ENCODE peak calls at places on chromosomes 4 and X, in five cellular contexts. Z is A549, D is GM23338, B is GM12878, I is K562. F is an unnamed sample.

GRCh38 chr4:2006367-2006766 is 2.4 kb downstream of the NELFA start:
- DNase-seq in D (no peak), Z (no peak), I (no peak), B (no peak), F (no peak)

GRCh38 chr4:67104145-67104544 is 441.2 kb downstream of the CENPC start:
- DNase-seq in Z (no peak), I (no peak), D (no peak), B (no peak), F (no peak)

GRCh38 chrX:16930392-16930791 is 16.1 kb upstream of the REPS2 start:
- DNase-seq in I (no peak), D (peak; percentile 21), Z (no peak), B (no peak), F (no peak)

GRCh38 chr4:126346654-126347053 is 1031.9 kb downstream of the FAT4 start:
- DNase-seq in I (no peak), Z (no peak), D (no peak), B (no peak), F (no peak)

GRCh38 chr4:111404673-111405072 is 740.6 kb upstream of the FAM241A start:
- DNase-seq in D (no peak), I (no peak), Z (no peak), B (no peak), F (no peak)

GRCh38 chr4:13918110-13918509 is 290.6 kb upstream of the BOD1L1 start:
- DNase-seq in Z (peak; percentile 63), B (no peak), I (no peak), D (no peak), F (peak; percentile 9)

GRCh38 chr4:78612398-78613005 is 60.9 kb downstream of the ANXA3 start:
- DNase-seq in I (no peak), Z (peak; percentile 41), B (no peak), D (peak; percentile 58), F (peak; percentile 21)

GRCh38 chrX:66638591-66639500 is at the start of gene EDA2R:
- DNase-seq in I (no peak), B (peak; percentile 60), Z (peak; percentile 88), D (peak; percentile 80), F (peak; percentile 85)

GRCh38 chrX:123217077-123217476 is 33.0 kb downstream of the GRIA3 start:
- DNase-seq in Z (no peak), D (no peak), I (peak; percentile 29), B (no peak), F (no peak)

GRCh38 chrX:45070116-45071007 is 130.3 kb downstream of the DIPK2B start:
- DNase-seq in D (peak; percentile 41), B (peak; percentile 45), I (peak; percentile 10), Z (peak; percentile 70), F (peak; percentile 12)

GRCh38 chrX:122512561-122513072 is 671.5 kb upstream of the GRIA3 start:
- DNase-seq in Z (no peak), B (no peak), I (no peak), D (no peak), F (no peak)

GRCh38 chr4:127244515-127244914 is 388.2 kb upstream of the INTU start:
- DNase-seq in I (no peak), D (no peak), Z (no peak), B (no peak), F (no peak)

GRCh38 chr4:6839579-6839978 is 57.1 kb downstream of the KIAA0232 start:
- DNase-seq in D (no peak), Z (no peak), B (no peak), I (no peak), F (no peak)

GRCh38 chrX:124634363-124634762 is 288.0 kb downstream of the SH2D1A start:
- DNase-seq in B (no peak), D (no peak), Z (no peak), I (no peak), F (no peak)

GRCh38 chr4:3405176-3405575 is 36.6 kb upstream of the HGFAC start:
- DNase-seq in B (no peak), I (no peak), Z (no peak), D (no peak), F (no peak)

GRCh38 chr4:98505991-98506390 is 152.4 kb downstream of the TSPAN5 start:
- DNase-seq in I (no peak), B (no peak), Z (no peak), D (no peak), F (no peak)

GRCh38 chr4:134078230-134078914 is 123.2 kb downstream of the PABPC4L start:
- DNase-seq in Z (no peak), I (no peak), B (no peak), D (no peak), F (no peak)

GRCh38 chrX:6683353-6683752 is 148.4 kb upstream of the VCX3A start:
- DNase-seq in Z (no peak), B (no peak), D (no peak), I (no peak), F (no peak)

GRCh38 chr4:95108883-95109421 is 351.2 kb downstream of the BMPR1B start:
- DNase-seq in Z (no peak), B (no peak), D (no peak), I (no peak), F (no peak)

GRCh38 chr4:99043346-99043745 is 45.2 kb downstream of the ADH5 start:
- DNase-seq in Z (no peak), D (no peak), I (no peak), B (no peak), F (no peak)

GRCh38 chrX:41556958-41557357 is 109.8 kb downstream of the NYX start:
- DNase-seq in Z (no peak), D (no peak), I (no peak), B (no peak), F (no peak)

GRCh38 chr4:183722738-183723560 is 63.9 kb downstream of the TRAPPC11 start:
- DNase-seq in D (peak; percentile 79), Z (peak; percentile 20), I (no peak), B (peak; percentile 25), F (no peak)

GRCh38 chr4:69787879-69788278 is 27.5 kb upstream of the SULT1B1 start:
- DNase-seq in B (no peak), D (no peak), I (no peak), Z (no peak), F (no peak)

GRCh38 chr4:122450847-122451246 is 5.7 kb downstream of the IL2 start:
- DNase-seq in B (no peak), I (no peak), Z (peak; percentile 41), D (peak; percentile 91), F (peak; percentile 1)

GRCh38 chr4:126267689-126268088 is 952.9 kb downstream of the FAT4 start:
- DNase-seq in Z (peak; percentile 0), D (no peak), B (no peak), I (no peak), F (no peak)

GRCh38 chrX:87900320-87900908 is 382.8 kb downstream of the KLHL4 start:
- DNase-seq in I (no peak), Z (peak; percentile 8), B (peak; percentile 50), D (peak; percentile 1), F (no peak)

GRCh38 chrX:57595381-57595811 is 3.6 kb downstream of the ZXDB start:
- DNase-seq in B (no peak), Z (peak; percentile 28), I (no peak), D (peak; percentile 1), F (no peak)

GRCh38 chr4:4922441-4922840 is 63.0 kb downstream of the MSX1 start:
- DNase-seq in I (no peak), Z (no peak), D (no peak), B (no peak), F (no peak)

GRCh38 chrX:33134164-33134563 is 77.2 kb downstream of the DMD start:
- DNase-seq in D (no peak), Z (no peak), B (no peak), I (no peak), F (no peak)

GRCh38 chr4:154142664-154143063 is 348.9 kb downstream of the DCHS2 start:
- DNase-seq in D (no peak), Z (no peak), I (no peak), B (no peak), F (no peak)

GRCh38 chr4:85823295-85823694 is 348.3 kb downstream of the ARHGAP24 start:
- DNase-seq in D (peak; percentile 35), Z (no peak), B (no peak), I (no peak), F (no peak)
- H3K4me1 ChIP-seq in D (peaks cover 56% of the 10 kb centered on the region), Z (peaks cover 38% of the 10 kb centered on the region), B (no peaks in the 10 kb centered on the region), I (peaks cover 3% of the 10 kb centered on the region), F (no peaks in the 10 kb centered on the region)

DNA sequence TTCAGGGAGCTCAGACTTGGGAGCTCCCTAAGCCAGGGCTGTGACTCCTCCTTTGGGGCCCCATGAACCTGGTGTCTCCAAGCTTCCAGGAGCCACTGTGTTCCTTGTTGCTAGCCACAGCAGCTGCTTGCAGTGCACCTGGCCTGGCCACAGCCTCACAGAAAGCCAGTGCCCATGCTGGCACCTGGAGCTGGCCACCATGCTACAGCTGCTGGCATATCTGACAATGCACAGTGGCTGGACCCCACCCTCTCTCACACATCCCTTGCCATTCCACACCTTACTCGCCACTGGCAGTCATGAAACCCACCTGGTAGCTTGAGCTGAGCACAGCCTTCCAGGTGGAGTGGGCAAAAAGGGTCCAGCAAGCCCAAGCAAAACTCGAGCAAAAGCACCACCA is 441.7 kb downstream of the ARAP2 start:
- DNase-seq in B (no peak), I (no peak), D (no peak), Z (no peak), F (no peak)
- TF ChIP-seq JUNB in B (no peak), I (no peak), D (no peak), Z (no peak), F (no peak)

DNA sequence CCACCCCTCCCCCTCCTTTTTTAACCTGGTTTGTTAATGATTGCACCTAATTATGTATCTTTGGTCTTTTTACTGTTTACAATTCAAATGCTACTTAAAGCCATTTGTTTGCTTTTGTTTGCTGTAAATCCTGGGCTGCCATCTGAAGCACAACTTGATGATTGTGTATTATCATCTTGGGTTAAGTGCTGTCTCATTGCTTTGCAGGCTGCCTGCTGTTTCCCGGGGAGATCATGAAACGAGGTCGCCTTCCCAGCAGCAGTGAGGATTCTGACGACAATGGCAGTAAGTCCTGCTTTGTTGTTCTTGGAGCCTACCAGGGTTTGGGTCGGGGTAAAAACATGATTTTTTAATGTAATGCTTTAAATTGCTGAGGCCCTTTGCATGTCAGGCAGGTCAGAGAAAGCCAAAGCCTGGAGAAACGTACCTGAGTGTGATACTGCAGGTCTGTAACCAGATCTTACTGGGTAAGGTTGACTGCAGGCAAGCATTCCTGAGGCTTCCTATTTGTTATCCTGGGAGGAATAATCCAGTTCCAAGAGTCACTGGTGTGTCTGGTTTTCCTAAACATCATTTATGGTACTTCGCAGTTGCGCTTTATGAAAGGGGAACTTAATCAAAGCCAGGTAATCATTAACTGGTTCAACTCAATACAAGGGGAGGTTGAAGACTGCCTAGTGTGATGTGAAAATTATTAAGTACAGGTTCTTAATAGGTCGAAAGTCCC is 22.2 kb downstream of the JADE1 start:
- DNase-seq in I (no peak), D (peak; percentile 58), Z (peak; percentile 41), B (no peak), F (peak; percentile 57)
- H3K4me1 ChIP-seq in I (peaks cover 17% of the 10 kb centered on the region), D (peaks cover 93% of the 10 kb centered on the region), Z (peaks cover 47% of the 10 kb centered on the region), B (peaks cover 36% of the 10 kb centered on the region), F (peaks cover 50% of the 10 kb centered on the region)

GRCh38 chr4:155878611-155879010 is 12.5 kb upstream of the ASIC5 start:
- DNase-seq in D (no peak), I (no peak), Z (no peak), B (no peak), F (no peak)
- TF ChIP-seq JUNB in D (no peak), I (no peak), Z (no peak), B (no peak), F (no peak)

GRCh38 chr4:26213317-26213716 is 107.5 kb upstream of the RBPJ start:
- DNase-seq in Z (no peak), I (no peak), D (no peak), B (no peak), F (no peak)
- H3K4me1 ChIP-seq in Z (no peaks in the 10 kb centered on the region), I (no peaks in the 10 kb centered on the region), D (no peaks in the 10 kb centered on the region), B (peaks cover 2% of the 10 kb centered on the region), F (peaks cover 7% of the 10 kb centered on the region)

GRCh38 chrX:29922607-29923006 is 292.8 kb upstream of the MAGEB2 start:
- DNase-seq in D (no peak), B (no peak), Z (no peak), I (no peak), F (no peak)
- TF ChIP-seq JUNB in D (no peak), B (peak; percentile 83), Z (no peak), I (no peak), F (no peak)

GRCh38 chr4:119029847-119030535 is 105.6 kb upstream of the MYOZ2 start:
- DNase-seq in I (no peak), Z (no peak), D (no peak), B (no peak), F (no peak)
- H3K4me1 ChIP-seq in I (no peaks in the 10 kb centered on the region), Z (peaks cover 16% of the 10 kb centered on the region), D (peaks cover 35% of the 10 kb centered on the region), B (no peaks in the 10 kb centered on the region), F (no peaks in the 10 kb centered on the region)